ENCODE peak calls at places on chromosome 6, in eight cellular contexts. Z is body of pancreas; L is psoas muscle; W is heart left ventricle; T is colonic mucosa; A is hepatocyte; E is naive thymus-derived CD4-positive, alpha-beta T cell; I is right cardiac atrium. V is an unnamed sample. For H3K4me1 and H3K9me3, the result is how much of the 10 kb centered on the place peaks cover.

GRCh38 chr6:132912273-132912672 is 97.9 kb downstream of the RPS12 start:
- DNase-seq in Z (no peak), L (no peak), W (no peak), T (no peak), A (no peak), E (no peak), I (no peak), V (no peak)

GRCh38 chr6:56842602-56843475 is 112.1 kb upstream of the BEND6 start:
- DNase-seq in Z (peak), L (peak), W (peak), T (no peak), A (peak), E (no peak), I (peak), V (peak)

GRCh38 chr6:83417880-83418663 is 12.8 kb downstream of the ME1 start:
- DNase-seq in Z (no peak), L (no peak), W (no peak), T (no peak), A (peak), E (no peak), I (no peak), V (peak)

GRCh38 chr6:169960003-169960344 is 208.6 kb downstream of the ERMARD start:
- DNase-seq in Z (peak), L (no peak), W (no peak), T (peak), A (no peak), E (no peak), I (no peak), V (no peak)

GRCh38 chr6:158567871-158568401 is 8.0 kb downstream of the TMEM181 start:
- DNase-seq in Z (no peak), L (no peak), W (no peak), T (no peak), A (no peak), E (no peak), I (no peak), V (no peak)

GRCh38 chr6:2875840-2876207 is 27.3 kb downstream of the SERPINB9 start:
- DNase-seq in Z (peak), L (peak), W (peak), T (peak), A (no peak), E (peak), I (peak), V (peak)

GRCh38 chr6:150394886-150395285 is 26.1 kb downstream of the IYD start:
- DNase-seq in Z (no peak), L (no peak), W (no peak), T (no peak), A (no peak), E (no peak), I (no peak), V (no peak)

GRCh38 chr6:168968228-168968627 is 285.4 kb downstream of the THBS2 start:
- DNase-seq in Z (peak), L (peak), W (no peak), T (peak), A (peak), E (no peak), I (peak), V (no peak)

GRCh38 chr6:130896249-130896648 is 69.0 kb downstream of the SMLR1 start:
- DNase-seq in Z (peak), L (peak), W (no peak), T (no peak), A (no peak), E (no peak), I (no peak), V (no peak)

GRCh38 chr6:11492444-11493300 is 44.9 kb upstream of the TMEM170B start:
- DNase-seq in Z (no peak), L (no peak), W (no peak), T (no peak), A (no peak), E (no peak), I (no peak), V (peak)

GRCh38 chr6:116410945-116411623 is 40.3 kb downstream of the DSE start:
- DNase-seq in Z (no peak), L (peak), W (peak), T (no peak), A (peak), E (no peak), I (peak), V (peak)

GRCh38 chr6:16947461-16948159 is 154.2 kb upstream of the STMND1 start:
- DNase-seq in Z (peak), L (no peak), W (no peak), T (peak), A (peak), E (no peak), I (no peak), V (peak)

GRCh38 chr6:32659856-32660595 is 6.4 kb downstream of the HLA-DQB1 start:
- DNase-seq in Z (no peak), L (peak), W (no peak), T (no peak), A (peak), E (no peak), I (no peak), V (no peak)

GRCh38 chr6:2102966-2103365 is 142.4 kb downstream of the GMDS start:
- DNase-seq in Z (no peak), L (no peak), W (no peak), T (no peak), A (no peak), E (no peak), I (no peak), V (no peak)

GRCh38 chr6:15027472-15027871 is 218.4 kb upstream of the JARID2 start:
- DNase-seq in Z (no peak), L (no peak), W (no peak), T (no peak), A (no peak), E (no peak), I (no peak), V (no peak)

GRCh38 chr6:131510094-131510493 is 62.9 kb upstream of the ARG1 start:
- DNase-seq in Z (no peak), L (no peak), W (no peak), T (no peak), A (no peak), E (no peak), I (no peak), V (no peak)

GRCh38 chr6:53250761-53251672 is 97.7 kb downstream of the ELOVL5 start:
- DNase-seq in Z (no peak), L (no peak), W (no peak), T (no peak), A (no peak), E (no peak), I (no peak), V (peak)

GRCh38 chr6:9039258-9039657 is 603.9 kb upstream of the SLC35B3 start:
- DNase-seq in Z (no peak), L (no peak), W (no peak), T (no peak), A (no peak), E (no peak), I (no peak), V (no peak)

GRCh38 chr6:2514965-2515543 is 235.7 kb downstream of the MYLK4 start:
- DNase-seq in Z (peak), L (no peak), W (no peak), T (peak), A (peak), E (no peak), I (peak), V (no peak)

GRCh38 chr6:18386302-18386976 is 711 bp upstream of the RNF144B start:
- DNase-seq in Z (peak), L (peak), W (peak), T (no peak), A (no peak), E (no peak), I (peak), V (peak)

GRCh38 chr6:32153252-32153834 is 598 bp upstream of the PPT2 start:
- DNase-seq in Z (no peak), L (peak), W (no peak), T (peak), A (peak), E (no peak), I (peak), V (no peak)

GRCh38 chr6:32439708-32440214 is at the start of gene HLA-DRA:
- DNase-seq in Z (no peak), L (no peak), W (peak), T (peak), A (peak), E (peak), I (no peak), V (peak)

GRCh38 chr6:31580807-31581437 is 1.3 kb downstream of the LTB start:
- DNase-seq in Z (peak), L (peak), W (peak), T (peak), A (peak), E (peak), I (peak), V (peak)

GRCh38 chr6:152318278-152318677 is 318.9 kb downstream of the SYNE1 start:
- DNase-seq in Z (no peak), L (no peak), W (no peak), T (no peak), A (no peak), E (no peak), I (no peak), V (no peak)

GRCh38 chr6:38438097-38438496 is 201.6 kb downstream of the BTBD9 start:
- DNase-seq in Z (no peak), L (no peak), W (no peak), T (no peak), A (no peak), E (no peak), I (no peak), V (no peak)

GRCh38 chr6:82143041-82143481 is 104.5 kb downstream of the IBTK start:
- DNase-seq in Z (no peak), L (no peak), W (peak), T (no peak), A (no peak), E (no peak), I (no peak), V (no peak)

GRCh38 chr6:40197371-40197770 is 263.1 kb upstream of the MOCS1 start:
- DNase-seq in Z (no peak), L (no peak), W (no peak), T (no peak), A (no peak), E (no peak), I (no peak), V (no peak)

GRCh38 chr6:155123520-155123919 is 128.4 kb downstream of the TIAM2 start:
- DNase-seq in Z (no peak), L (no peak), W (no peak), T (no peak), A (no peak), E (no peak), I (no peak), V (no peak)

GRCh38 chr6:155126727-155127439 is 131.8 kb downstream of the TIAM2 start:
- DNase-seq in Z (no peak), L (no peak), W (no peak), T (no peak), A (peak), E (no peak), I (no peak), V (peak)

GRCh38 chr6:155122199-155122950 is 127.3 kb downstream of the TIAM2 start:
- DNase-seq in Z (no peak), L (no peak), W (no peak), T (no peak), A (no peak), E (no peak), I (no peak), V (no peak)

GRCh38 chr6:155128971-155129370 is 133.9 kb downstream of the TIAM2 start:
- DNase-seq in Z (no peak), L (no peak), W (no peak), T (no peak), A (no peak), E (no peak), I (no peak), V (no peak)

DNA sequence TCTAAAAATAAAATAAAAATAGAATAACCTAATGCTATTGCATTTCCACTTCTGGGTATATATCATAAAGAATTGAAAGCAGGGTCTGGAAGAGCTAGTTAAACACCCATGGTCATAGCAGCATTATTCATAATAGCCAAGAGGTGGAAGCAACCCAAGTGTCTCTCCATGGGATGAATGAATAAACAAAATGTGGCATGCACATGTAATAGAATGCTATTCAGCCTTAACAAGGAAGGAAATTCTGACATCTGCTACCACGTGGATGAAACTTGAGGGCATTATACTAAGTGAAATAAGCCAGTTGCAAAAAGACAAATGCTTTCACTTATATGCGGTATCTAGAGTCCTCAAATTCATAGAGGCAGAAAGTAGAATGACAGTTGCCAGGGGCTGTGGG is 130.8 kb downstream of the TIAM2 start:
- DNase-seq in Z (no peak), L (no peak), W (no peak), T (no peak), A (no peak), E (no peak), I (no peak), V (no peak)
- H3K4me1 ChIP-seq in Z (under half), L (under half), W (under half), T (under half), A (under half), E (under half), I (under half), V (under half)

GRCh38 chr6:35178012-35178411 is 35.7 kb upstream of the SCUBE3 start:
- DNase-seq in Z (no peak), L (no peak), W (no peak), T (no peak), A (no peak), E (no peak), I (no peak), V (no peak)
- H3K27ac ChIP-seq in Z (no peak), L (no peak), W (no peak), T (no peak), A (no peak), E (no peak), I (no peak), V (no peak)

DNA sequence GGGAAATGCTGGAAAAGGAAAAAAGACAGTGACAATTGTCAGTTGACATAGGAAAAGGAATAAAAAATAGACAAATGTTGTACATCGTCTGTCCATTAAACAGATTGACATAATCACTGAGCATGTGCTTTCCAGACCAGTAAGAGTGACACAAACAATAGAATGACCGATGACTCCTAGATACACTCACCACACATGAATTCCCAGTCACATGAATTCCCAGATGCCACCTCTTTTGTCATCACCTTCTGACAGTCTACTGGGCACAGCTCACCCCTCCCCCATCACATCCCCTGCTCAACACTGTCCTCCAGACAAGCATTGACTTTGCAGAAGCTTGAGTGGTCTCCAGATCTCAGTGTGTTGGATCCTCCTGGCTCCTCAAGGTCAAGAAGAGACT is 25.9 kb downstream of the POM121L2 start:
- DNase-seq in Z (no peak), L (no peak), W (no peak), T (no peak), A (no peak), E (no peak), I (no peak), V (no peak)
- H3K9me3 ChIP-seq in Z (under half), L (under half), W (under half), T (under half), A (under half), E (under half), I (under half), V (under half)

GRCh38 chr6:13372688-13373487 is 44.6 kb upstream of the TBC1D7 start:
- DNase-seq in Z (no peak), L (no peak), W (no peak), T (no peak), A (no peak), E (no peak), I (no peak), V (no peak)

GRCh38 chr6:13368716-13369115 is 40.4 kb upstream of the TBC1D7 start:
- DNase-seq in Z (no peak), L (no peak), W (no peak), T (no peak), A (no peak), E (no peak), I (no peak), V (no peak)

GRCh38 chr6:13371421-13372072 is 43.2 kb upstream of the TBC1D7 start:
- DNase-seq in Z (no peak), L (no peak), W (no peak), T (no peak), A (no peak), E (no peak), I (peak), V (no peak)

GRCh38 chr6:13369591-13369990 is 41.3 kb upstream of the TBC1D7 start:
- DNase-seq in Z (no peak), L (no peak), W (no peak), T (no peak), A (no peak), E (no peak), I (no peak), V (no peak)

GRCh38 chr6:13370623-13371022 is 42.3 kb upstream of the TBC1D7 start:
- DNase-seq in Z (no peak), L (no peak), W (no peak), T (no peak), A (no peak), E (no peak), I (no peak), V (no peak)
- H3K4me1 ChIP-seq in Z (under half), L (under half), W (under half), T (under half), A (under half), E (under half), I (under half), V (under half)

GRCh38 chr6:87628424-87628823 is 38.5 kb downstream of the ORC3 start:
- DNase-seq in Z (no peak), L (no peak), W (no peak), T (no peak), A (no peak), E (no peak), I (no peak), V (no peak)
- H3K27ac ChIP-seq in Z (no peak), L (no peak), W (no peak), T (peak), A (peak), E (no peak), I (no peak), V (peak)

GRCh38 chr6:20203561-20204528 is 8.4 kb downstream of the MBOAT1 start:
- DNase-seq in Z (no peak), L (no peak), W (no peak), T (no peak), A (peak), E (no peak), I (no peak), V (no peak)
- H3K9me3 ChIP-seq in Z (under half), L (under half), W (under half), T (under half), A (under half), E (under half), I (under half), V (under half)

GRCh38 chr6:49543087-49543858 is 7.2 kb upstream of the C6orf141 start:
- DNase-seq in Z (no peak), L (no peak), W (no peak), T (no peak), A (no peak), E (no peak), I (no peak), V (no peak)
- H3K4me1 ChIP-seq in Z (under half), L (under half), W (under half), T (under half), A (under half), E (under half), I (under half), V (under half)

DNA sequence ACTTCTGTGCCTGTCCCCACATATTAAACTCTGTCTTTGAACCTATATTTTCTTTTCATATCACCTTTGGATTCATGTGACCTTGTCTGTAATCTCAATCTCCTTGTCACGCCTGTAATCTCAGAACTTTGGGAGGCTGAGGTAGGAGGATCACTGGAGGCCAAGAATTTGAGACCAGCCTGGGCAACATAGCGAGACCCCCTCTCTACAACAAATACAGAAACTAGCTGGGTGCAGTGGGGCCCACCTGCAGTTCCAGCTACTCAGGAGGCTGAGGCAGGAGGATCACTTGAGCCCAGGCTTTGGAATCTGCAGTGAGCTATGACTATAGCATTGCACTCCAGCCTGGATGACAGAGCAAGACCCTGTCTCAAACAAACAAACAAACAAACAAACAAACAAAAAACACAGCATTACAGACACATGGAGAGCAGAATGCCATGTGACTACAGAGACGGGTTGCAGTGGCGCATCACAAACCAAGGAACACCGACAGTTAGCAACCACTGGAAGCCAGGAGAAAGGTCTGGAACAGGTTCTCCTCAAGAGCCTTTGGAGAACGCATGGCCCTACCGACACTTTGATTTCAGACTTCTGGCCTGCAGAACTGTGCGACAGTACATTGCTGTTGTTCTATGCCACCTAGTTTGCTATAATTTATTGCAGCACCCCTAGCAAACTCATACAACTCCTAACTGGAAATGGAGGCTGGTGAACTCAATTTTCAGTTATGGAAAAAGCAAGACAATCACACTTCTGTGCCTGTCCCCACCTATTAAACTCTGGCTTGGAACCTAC is 14.6 kb upstream of the TIAM2 start:
- DNase-seq in Z (no peak), L (no peak), W (no peak), T (no peak), A (no peak), E (no peak), I (no peak), V (no peak)
- H3K27ac ChIP-seq in Z (peak), L (no peak), W (no peak), T (no peak), A (peak), E (no peak), I (no peak), V (no peak)

GRCh38 chr6:167572841-167573271 is 248.0 kb downstream of the TTLL2 start:
- DNase-seq in Z (no peak), L (peak), W (no peak), T (peak), A (no peak), E (no peak), I (peak), V (peak)
- H3K9me3 ChIP-seq in Z (under half), L (under half), W (under half), T (under half), A (under half), E (under half), I (under half), V (under half)

V was measured in cardiac muscle cell.